ENCODE peak calls at places on chromosomes 16 and 17, in five cellular contexts. A is stromal cell of bone marrow; L is ACHN; M is NCI-H460; N is stimulated activated CD4-positive, alpha-beta T cell treated with anti-CD3 and anti-CD28 coated beads, Interleukin-2, amount 100 ng/mL, for 48 hours. C is an unnamed sample.

GRCh38 chr17:73349138-73349537 is 37.3 kb upstream of the CDC42EP4 start:
- DNase-seq in N (no peak), A (no peak), M (no peak), L (no peak), C (no peak)

GRCh38 chr17:75475144-75475835 is 18.9 kb downstream of the TMEM94 start:
- DNase-seq in A (no peak), L (no peak), N (no peak), M (no peak), C (no peak)

GRCh38 chr17:17545031-17545820 is 46.3 kb downstream of the PEMT start:
- DNase-seq in A (peak), M (no peak), N (no peak), L (no peak), C (no peak)

GRCh38 chr17:31595666-31596381 is 204.3 kb downstream of the RAB11FIP4 start:
- DNase-seq in M (no peak), L (peak), A (no peak), N (no peak), C (no peak)

GRCh38 chr16:85227262-85227923 is 115.1 kb upstream of the CIBAR2 start:
- DNase-seq in L (peak), A (no peak), M (no peak), N (no peak), C (no peak)

GRCh38 chr16:66923247-66923851 is 2.0 kb downstream of the RRAD start:
- DNase-seq in A (no peak), L (peak), M (no peak), N (no peak), C (no peak)

GRCh38 chr17:42009170-42009569 is 8.1 kb downstream of the DNAJC7 start:
- DNase-seq in N (no peak), M (no peak), L (no peak), A (no peak), C (no peak)

GRCh38 chr17:2892305-2892971 is 96.2 kb downstream of the RAP1GAP2 start:
- DNase-seq in N (no peak), L (peak), A (peak), M (peak), C (no peak)

GRCh38 chr16:67428146-67428731 is 2.7 kb upstream of the HSD11B2 start:
- DNase-seq in N (peak), M (peak), A (no peak), L (peak), C (peak)

GRCh38 chr17:81245024-81245664 is 6.0 kb downstream of the NDUFAF8 start:
- DNase-seq in A (no peak), N (no peak), M (no peak), L (peak), C (no peak)

GRCh38 chr17:41406205-41406604 is 8.8 kb upstream of the KRT31 start:
- DNase-seq in N (no peak), L (no peak), A (no peak), M (no peak), C (no peak)

GRCh38 chr17:45013021-45013997 is 38.1 kb downstream of the DCAKD start:
- DNase-seq in L (no peak), N (no peak), A (no peak), M (no peak), C (no peak)

GRCh38 chr16:3637371-3637923 is 17.0 kb upstream of the DNASE1 start:
- DNase-seq in L (no peak), A (no peak), M (no peak), N (no peak), C (no peak)

GRCh38 chr17:77691216-77692085 is 267.1 kb upstream of the TNRC6C start:
- DNase-seq in M (no peak), N (no peak), L (no peak), A (no peak), C (no peak)

GRCh38 chr16:71867934-71868333 is 16.0 kb downstream of the ZNF821 start:
- DNase-seq in M (no peak), L (no peak), A (no peak), N (no peak), C (no peak)

GRCh38 chr16:61879-62281 is 8.3 kb downstream of the SNRNP25 start:
- DNase-seq in N (no peak), L (no peak), M (no peak), A (no peak), C (no peak)

GRCh38 chr16:67459066-67459857 is 21.7 kb downstream of the ATP6V0D1 start:
- DNase-seq in N (no peak), M (no peak), A (no peak), L (no peak), C (no peak)

GRCh38 chr17:13601776-13602551 is at the start of gene HS3ST3A1:
- DNase-seq in N (no peak), L (peak), M (peak), A (peak), C (no peak)

GRCh38 chr16:2040450-2041105 is 7.1 kb downstream of the NTHL1 start:
- DNase-seq in M (no peak), N (no peak), A (no peak), L (no peak), C (no peak)

GRCh38 chr16:2427526-2427925 is 1.7 kb upstream of the CCNF start:
- DNase-seq in M (no peak), N (no peak), A (no peak), L (no peak), C (no peak)